ENCODE peak calls at places on chromosomes 4 and X, in five cellular contexts. Q, E, S, V and C are unnamed samples.

GRCh38 chr4:56468097-56468422 is 643 bp downstream of the SRP72 start:
- DNase-seq in Q (no peak), E (peak), S (no peak), V (no peak), C (no peak)

GRCh38 chr4:139005774-139006173 is 9.8 kb upstream of the NOCT start:
- DNase-seq in Q (no peak), E (no peak), S (no peak), V (no peak), C (no peak)

GRCh38 chr4:87624698-87625097 is 16.4 kb downstream of the DSPP start:
- DNase-seq in Q (no peak), E (no peak), S (no peak), V (no peak), C (no peak)

GRCh38 chrX:148269513-148269912 is 230.9 kb upstream of the AFF2 start:
- DNase-seq in Q (no peak), E (no peak), S (no peak), V (no peak), C (no peak)

GRCh38 chr4:77045490-77045889 is 30.3 kb downstream of the CCNI start:
- DNase-seq in Q (no peak), E (no peak), S (no peak), V (no peak), C (no peak)

GRCh38 chr4:186039697-186040096 is 29.3 kb upstream of the TLR3 start:
- DNase-seq in Q (no peak), E (no peak), S (peak), V (peak), C (no peak)

GRCh38 chr4:143399113-143399949 is 62.7 kb downstream of the GAB1 start:
- DNase-seq in Q (no peak), E (peak), S (no peak), V (no peak), C (peak)

GRCh38 chr4:125538670-125539069 is 223.9 kb downstream of the FAT4 start:
- DNase-seq in Q (no peak), E (no peak), S (no peak), V (no peak), C (no peak)

GRCh38 chrX:2614911-2615310 is 76.2 kb upstream of the CD99 start:
- DNase-seq in Q (no peak), E (no peak), S (no peak), V (no peak), C (no peak)

GRCh38 chr4:102723511-102723910 is 37.3 kb downstream of the MANBA start:
- DNase-seq in Q (no peak), E (no peak), S (no peak), V (no peak), C (no peak)

GRCh38 chrX:103932133-103932532 is 30.3 kb upstream of the TMSB15B start:
- DNase-seq in Q (no peak), E (peak), S (no peak), V (no peak), C (no peak)

GRCh38 chrX:100090931-100091330 is 319.1 kb downstream of the PCDH19 start:
- DNase-seq in Q (no peak), E (no peak), S (no peak), V (no peak), C (no peak)

GRCh38 chr4:126798214-126798613 is 834.5 kb upstream of the INTU start:
- DNase-seq in Q (no peak), E (no peak), S (no peak), V (no peak), C (no peak)

GRCh38 chrX:120308959-120309872 is 2.0 kb downstream of the TMEM255A start:
- DNase-seq in Q (peak), E (peak), S (peak), V (peak), C (peak)

GRCh38 chrX:11908371-11908770 is 150.3 kb downstream of the MSL3 start:
- DNase-seq in Q (no peak), E (peak), S (no peak), V (no peak), C (peak)

GRCh38 chr4:116913451-116913850 is 171.9 kb downstream of the TRAM1L1 start:
- DNase-seq in Q (no peak), E (no peak), S (no peak), V (no peak), C (no peak)

GRCh38 chr4:111323916-111324315 is 701.0 kb upstream of the PITX2 start:
- DNase-seq in Q (no peak), E (no peak), S (no peak), V (no peak), C (no peak)

GRCh38 chr4:163233321-163233720 is 66.6 kb upstream of the NAF1 start:
- DNase-seq in Q (no peak), E (no peak), S (no peak), V (no peak), C (no peak)

GRCh38 chrX:43436497-43436896 is 219.6 kb upstream of the MAOA start:
- DNase-seq in Q (no peak), E (no peak), S (no peak), V (no peak), C (no peak)

GRCh38 chrX:42392846-42393245 is 385.1 kb downstream of the PPP1R2C start:
- DNase-seq in Q (no peak), E (no peak), S (no peak), V (no peak), C (no peak)

GRCh38 chr4:26860922-26861433 is 337 bp downstream of the STIM2 start:
- DNase-seq in Q (peak), E (peak), S (peak), V (peak), C (peak)

DNA sequence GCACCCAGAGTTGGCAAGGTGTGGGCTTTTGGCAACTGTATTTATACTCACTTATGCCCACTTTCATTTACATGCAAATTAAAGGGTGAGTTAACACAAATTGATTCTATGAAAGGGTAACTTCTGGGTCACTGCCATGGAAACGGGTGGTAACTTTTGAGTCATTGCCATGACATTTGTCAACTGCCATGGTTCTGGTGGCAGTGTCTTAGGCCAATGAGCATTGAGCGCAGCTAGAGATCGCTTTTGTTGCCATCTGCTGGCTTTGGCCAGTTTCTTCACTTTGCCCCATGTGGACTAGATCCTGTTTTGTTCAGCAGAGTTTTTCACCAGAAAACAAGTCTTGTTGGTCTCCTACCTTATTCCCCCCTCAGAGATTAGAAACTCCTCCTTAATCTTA is 170.8 kb upstream of the NUDT6 start:
- DNase-seq in Q (no peak), E (no peak), S (no peak), V (no peak), C (no peak)
- TF ChIP-seq CTCF in Q (no peak), E (no peak), S (no peak), V (no peak), C (no peak)

DNA sequence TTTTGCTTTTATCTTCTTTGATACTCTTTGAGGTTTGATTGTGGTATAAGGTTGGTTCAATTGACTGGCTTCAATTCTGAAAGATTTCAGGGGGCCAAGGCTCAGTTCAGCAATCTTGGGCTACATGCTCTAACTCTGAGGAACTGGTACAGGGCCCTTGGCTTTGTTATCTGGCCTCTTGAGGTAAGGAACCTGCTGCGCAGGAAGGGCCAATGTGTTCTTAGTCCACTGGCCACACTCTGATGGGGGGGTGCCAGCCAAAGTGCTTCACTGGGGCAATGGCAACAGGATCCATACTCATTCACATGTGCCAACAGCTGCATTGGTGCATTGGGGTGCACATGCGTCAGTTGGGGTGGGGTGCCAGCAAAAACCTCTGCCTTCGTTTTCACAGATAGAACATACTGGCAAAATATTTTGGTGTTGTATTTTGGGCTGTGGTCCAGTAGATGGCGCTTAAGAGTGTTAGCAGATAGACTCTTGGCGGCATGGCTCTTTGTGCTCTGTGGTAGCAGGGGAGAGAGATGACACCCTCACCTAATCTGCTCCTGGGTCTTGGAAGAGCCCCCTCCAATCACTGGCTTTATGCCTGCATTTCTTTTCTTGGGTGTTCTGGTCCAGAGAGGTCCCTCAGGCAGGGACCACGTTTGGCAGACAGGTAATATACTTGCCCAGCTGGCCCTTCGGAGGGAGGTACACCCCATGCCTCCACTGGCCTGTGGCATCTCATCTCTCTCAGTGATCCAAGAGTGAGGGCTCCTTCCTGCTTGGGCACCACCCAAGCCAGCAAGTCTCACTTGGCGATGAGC is 42.9 kb downstream of the NDST3 start:
- DNase-seq in Q (no peak), E (peak), S (no peak), V (no peak), C (no peak)
- TF ChIP-seq CTCF in Q (no peak), E (peak), S (no peak), V (no peak), C (peak)

GRCh38 chrX:102129473-102129872 is 4.0 kb downstream of the TCEAL2 start:
- DNase-seq in Q (no peak), E (no peak), S (no peak), V (no peak), C (no peak)
- TF ChIP-seq CTCF in Q (peak), E (peak), S (no peak), V (peak), C (no peak)

DNA sequence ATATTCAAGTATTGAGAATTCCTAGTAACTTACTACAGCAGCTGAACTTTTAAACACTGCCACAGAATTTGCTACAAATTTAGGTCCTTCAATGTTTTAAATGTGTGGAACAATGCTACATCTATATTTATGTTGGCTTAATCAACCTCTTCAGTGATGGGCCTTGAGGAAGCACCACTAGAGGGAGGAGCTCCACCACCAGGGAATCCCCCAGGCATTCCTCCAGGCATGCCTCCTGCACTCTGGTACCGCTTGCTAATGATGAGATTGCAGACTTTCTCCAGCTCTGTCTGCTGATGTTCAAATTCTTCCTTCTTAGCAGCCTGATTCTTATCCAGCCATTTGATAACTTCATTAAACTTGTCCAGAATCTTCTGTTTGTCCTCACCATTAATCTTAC is 190.8 kb downstream of the HTR2C start:
- DNase-seq in Q (no peak), E (no peak), S (no peak), V (no peak), C (peak)
- TF ChIP-seq CTCF in Q (no peak), E (no peak), S (no peak), V (no peak), C (no peak)

DNA sequence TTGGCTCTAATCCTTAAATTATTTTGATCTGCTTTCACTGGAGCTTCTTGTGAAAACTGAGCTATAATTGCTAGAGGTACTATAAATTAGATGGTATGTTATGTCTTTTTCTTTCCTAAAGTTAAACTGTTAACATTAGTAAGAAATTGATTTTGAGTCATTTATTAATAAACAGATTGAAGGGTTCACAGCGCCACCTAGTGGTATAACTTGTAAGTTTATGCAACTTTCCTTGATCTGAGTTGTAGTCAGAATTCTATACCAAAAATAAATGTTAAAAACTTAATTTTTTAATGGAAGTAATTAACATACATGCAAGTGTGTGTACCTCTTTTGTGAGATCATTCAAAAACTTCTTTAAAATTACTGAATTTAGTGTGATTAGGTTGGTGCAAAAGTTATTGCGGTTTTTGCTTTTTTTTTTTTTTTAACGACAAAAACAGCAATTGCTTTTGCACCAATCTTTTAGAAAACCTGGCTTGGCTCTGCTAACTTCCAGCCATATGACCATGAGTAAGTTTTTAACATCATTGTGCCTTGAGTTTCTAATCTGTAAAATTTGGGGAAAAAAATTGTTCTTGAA is 151.5 kb downstream of the CENPC start:
- DNase-seq in Q (no peak), E (peak), S (no peak), V (no peak), C (peak)
- TF ChIP-seq CTCF in Q (peak), E (peak), S (peak), V (peak), C (peak)

GRCh38 chr4:123350191-123350544 is 46.4 kb upstream of the SPRY1 start:
- DNase-seq in Q (no peak), E (no peak), S (no peak), V (no peak), C (peak)
- TF ChIP-seq CTCF in Q (no peak), E (no peak), S (no peak), V (no peak), C (no peak)

GRCh38 chr4:3768842-3769641 is 2.9 kb downstream of the ADRA2C start:
- DNase-seq in Q (no peak), E (no peak), S (no peak), V (no peak), C (no peak)

GRCh38 chr4:3765271-3766206 is 646 bp upstream of the ADRA2C start:
- DNase-seq in Q (peak), E (peak), S (no peak), V (peak), C (peak)

GRCh38 chr4:3767569-3768288 is 1.5 kb downstream of the ADRA2C start:
- DNase-seq in Q (no peak), E (no peak), S (no peak), V (no peak), C (peak)

GRCh38 chr4:3766791-3767561 is 791 bp downstream of the ADRA2C start:
- DNase-seq in Q (no peak), E (peak), S (no peak), V (peak), C (no peak)

DNA sequence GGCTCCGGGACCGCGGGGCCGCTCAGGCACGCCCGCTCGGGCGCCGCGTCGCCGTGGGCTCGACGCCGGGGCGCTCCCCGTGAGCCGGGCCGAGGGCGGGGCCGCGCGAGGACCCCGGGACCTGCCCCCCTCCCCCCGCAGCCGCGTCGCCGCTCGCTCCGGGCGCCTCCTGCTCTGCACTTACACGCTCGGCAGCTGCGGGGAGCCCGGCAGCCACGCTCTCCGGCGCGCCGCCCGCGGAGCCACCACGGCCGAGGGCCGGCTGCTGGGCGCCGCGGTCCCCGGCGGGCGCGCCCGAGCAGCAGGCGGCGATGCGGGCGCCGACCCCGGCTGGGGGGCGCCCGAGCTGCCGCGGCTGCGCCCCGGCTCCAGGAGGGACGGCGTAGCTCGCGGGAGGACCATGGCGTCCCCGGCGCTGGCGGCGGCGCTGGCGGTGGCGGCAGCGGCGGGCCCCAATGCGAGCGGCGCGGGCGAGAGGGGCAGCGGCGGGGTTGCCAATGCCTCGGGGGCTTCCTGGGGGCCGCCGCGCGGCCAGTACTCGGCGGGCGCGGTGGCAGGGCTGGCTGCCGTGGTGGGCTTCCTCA is at the start of gene ADRA2C:
- DNase-seq in Q (peak), E (peak), S (no peak), V (peak), C (peak)
- TF ChIP-seq CTCF in Q (no peak), E (no peak), S (no peak), V (no peak), C (no peak)

DNA sequence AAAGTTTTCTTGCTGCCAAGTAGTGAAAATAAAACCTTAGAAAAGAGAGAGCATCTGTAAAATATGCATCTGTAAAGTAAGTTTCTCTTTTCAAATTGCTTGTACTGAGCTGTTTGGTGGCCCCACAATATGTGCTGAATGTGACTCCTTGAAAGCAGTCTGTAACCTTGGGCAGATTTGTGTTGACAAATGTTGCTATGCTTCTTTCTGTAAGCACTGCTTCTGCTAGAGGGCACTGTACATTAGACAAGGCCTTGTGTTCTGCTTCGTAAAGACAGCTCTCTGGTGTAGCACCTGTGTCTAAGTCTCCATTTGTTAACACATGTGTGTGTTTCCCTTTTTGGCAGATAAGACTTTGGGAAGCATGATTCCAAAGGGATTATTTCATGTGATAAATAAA is 56.6 kb upstream of the NRK start:
- DNase-seq in Q (no peak), E (peak), S (no peak), V (no peak), C (no peak)
- TF ChIP-seq CTCF in Q (peak), E (no peak), S (no peak), V (no peak), C (no peak)

DNA sequence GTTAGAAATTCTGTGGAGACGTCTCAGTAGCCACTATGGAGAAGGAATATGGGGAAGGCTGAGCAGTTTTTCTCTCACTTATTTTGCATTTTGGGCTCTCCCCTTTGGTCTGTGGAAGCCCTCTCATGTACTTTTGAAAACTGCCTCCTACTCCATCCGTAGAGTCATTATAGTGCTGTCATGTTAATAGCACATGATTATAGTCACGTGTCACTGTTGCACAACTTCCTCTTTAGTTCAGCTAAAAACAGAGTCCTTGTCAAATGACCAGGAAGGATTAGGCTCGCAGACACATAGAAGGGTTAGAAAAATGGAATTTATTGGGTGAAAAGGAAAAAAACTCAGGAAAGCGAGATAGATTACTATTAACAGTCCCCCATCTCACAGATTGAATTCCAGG is 258.2 kb upstream of the CXorf51A start:
- DNase-seq in Q (no peak), E (no peak), S (no peak), V (no peak), C (no peak)
- TF ChIP-seq CTCF in Q (no peak), E (no peak), S (no peak), V (no peak), C (no peak)